ENCODE peak calls at places on chromosomes 3 and 15, in five cellular contexts. U is T-helper 1 cell, G is activated T-cell treated with anti-CD3 and anti-CD28 coated beads for 1 hour, Q is C1 segment of cervical spinal cord, R is pons. X is an unnamed sample.
A peak's percentile ranks its signal among the peaks of the same experiment; 100 is the strongest.

GRCh38 chr3:139534992-139535879 is 4.3 kb downstream of the RBP1 start:
- DNase-seq in U (no peak), G (no peak), Q (no peak), R (peak; percentile 90), X (no peak)

GRCh38 chr3:13023251-13024055 is 49.8 kb downstream of the IQSEC1 start:
- DNase-seq in U (no peak), G (no peak), Q (no peak), R (no peak), X (peak; percentile 61)

GRCh38 chr15:28022181-28022580 is 76.9 kb downstream of the OCA2 start:
- DNase-seq in U (no peak), G (no peak), Q (no peak), R (no peak), X (no peak)

GRCh38 chr3:148757238-148757930 is 59.7 kb downstream of the AGTR1 start:
- DNase-seq in U (no peak), G (no peak), Q (no peak), R (no peak), X (no peak)

GRCh38 chr15:32698773-32699390 is 18.9 kb upstream of the GREM1 start:
- DNase-seq in U (no peak), G (no peak), Q (no peak), R (no peak), X (no peak)

GRCh38 chr3:119586707-119587317 is 7.5 kb downstream of the ADPRH start:
- DNase-seq in U (no peak), G (no peak), Q (no peak), R (no peak), X (no peak)

GRCh38 chr3:30520695-30521094 is 85.7 kb upstream of the TGFBR2 start:
- DNase-seq in U (no peak), G (no peak), Q (no peak), R (no peak), X (no peak)

GRCh38 chr3:107690522-107691138 is 167.9 kb downstream of the BBX start:
- DNase-seq in U (no peak), G (no peak), Q (no peak), R (peak; percentile 84), X (peak; percentile 37)

GRCh38 chr3:7144696-7145308 is 283.9 kb downstream of the GRM7 start:
- DNase-seq in U (no peak), G (no peak), Q (no peak), R (peak; percentile 28), X (no peak)

GRCh38 chr3:160531311-160531710 is 34.1 kb downstream of the KPNA4 start:
- DNase-seq in U (no peak), G (no peak), Q (no peak), R (no peak), X (no peak)

GRCh38 chr3:155870945-155871745 is 695 bp downstream of the GMPS start:
- DNase-seq in U (peak; percentile 28), G (peak; percentile 16), Q (peak; percentile 37), R (peak; percentile 24), X (peak; percentile 12)

GRCh38 chr3:121601212-121601812 is 8.1 kb downstream of the FBXO40 start:
- DNase-seq in U (no peak), G (no peak), Q (no peak), R (no peak), X (no peak)

GRCh38 chr15:48954538-48954937 is 9.2 kb downstream of the SHC4 start:
- DNase-seq in U (no peak), G (no peak), Q (no peak), R (no peak), X (no peak)

GRCh38 chr15:41933771-41934170 is 38.6 kb downstream of the EHD4 start:
- DNase-seq in U (no peak), G (no peak), Q (no peak), R (no peak), X (no peak)

GRCh38 chr15:88647362-88648105 is 8.7 kb downstream of the ISG20 start:
- DNase-seq in U (no peak), G (no peak), Q (no peak), R (no peak), X (no peak)

GRCh38 chr15:28991236-28992171 is 105.7 kb downstream of the APBA2 start:
- DNase-seq in U (no peak), G (no peak), Q (no peak), R (peak; percentile 68), X (no peak)

GRCh38 chr15:72825831-72826230 is 42.3 kb upstream of the ADPGK start:
- DNase-seq in U (no peak), G (no peak), Q (no peak), R (no peak), X (no peak)

GRCh38 chr3:129238945-129239705 is 10.3 kb upstream of the COPG1 start:
- DNase-seq in U (no peak), G (no peak), Q (no peak), R (no peak), X (no peak)

GRCh38 chr3:119294402-119294888 is 262 bp downstream of the ARHGAP31 start:
- DNase-seq in U (peak; percentile 71), G (peak; percentile 44), Q (peak; percentile 54), R (no peak), X (peak; percentile 55)

GRCh38 chr3:29758108-29759020 is 477.5 kb downstream of the RBMS3 start:
- DNase-seq in U (no peak), G (no peak), Q (no peak), R (no peak), X (no peak)

GRCh38 chr3:46538803-46539442 is 27.2 kb downstream of the LRRC2 start:
- DNase-seq in U (peak; percentile 82), G (peak; percentile 72), Q (peak; percentile 17), R (peak; percentile 73), X (peak; percentile 63)

GRCh38 chr3:186213946-186214345 is 105.1 kb upstream of the ETV5 start:
- DNase-seq in U (no peak), G (no peak), Q (no peak), R (no peak), X (no peak)

GRCh38 chr3:107861422-107861821 is 229.4 kb downstream of the CD47 start:
- DNase-seq in U (no peak), G (no peak), Q (no peak), R (no peak), X (no peak)

GRCh38 chr3:150410311-150411105 is 2.4 kb downstream of the TSC22D2 start:
- DNase-seq in U (peak; percentile 17), G (peak; percentile 9), Q (peak; percentile 15), R (peak; percentile 40), X (peak; percentile 34)